ENCODE peak calls at places on chromosomes 2 and 18, in eight cellular contexts. Z is K562, R is neuronal stem cell, Q is fibroblast of lung, O is IMR-90, I is neural progenitor cell, M is SK-N-SH, W is endodermal cell. C is an unnamed sample. For H3K36me3, the result is how much of the 10 kb centered on the place peaks cover.

GRCh38 chr2:15678346-15678745 is 86.7 kb downstream of the DDX1 start:
- DNase-seq in Z (no peak), R (no peak), Q (no peak), O (no peak), I (no peak), M (no peak), W (no peak), C (no peak)

GRCh38 chr2:169667583-169667982 is 26.6 kb downstream of the CFAP210 start:
- DNase-seq in Z (no peak), R (no peak), Q (no peak), O (no peak), I (no peak), M (no peak), W (no peak), C (no peak)

GRCh38 chr18:71807586-71807985 is 736.6 kb downstream of the CBLN2 start:
- DNase-seq in Z (no peak), R (no peak), Q (peak), O (peak), I (no peak), M (no peak), W (no peak), C (no peak)

GRCh38 chr2:103991591-103991990 is 862.3 kb upstream of the POU3F3 start:
- DNase-seq in Z (no peak), R (no peak), Q (no peak), O (no peak), I (peak), M (peak), W (no peak), C (no peak)

GRCh38 chr2:37614061-37614802 is 57.2 kb downstream of the CDC42EP3 start:
- DNase-seq in Z (no peak), R (no peak), Q (peak), O (peak), I (no peak), M (no peak), W (no peak), C (peak)

GRCh38 chr18:50009772-50010171 is 185.2 kb downstream of the MYO5B start:
- DNase-seq in Z (peak), R (peak), Q (peak), O (peak), I (peak), M (peak), W (peak), C (peak)

GRCh38 chr2:174235680-174236079 is 12.7 kb downstream of the OLA1 start:
- DNase-seq in Z (no peak), R (no peak), Q (peak), O (peak), I (peak), M (no peak), W (no peak), C (peak)

GRCh38 chr2:5657216-5657615 is 35.0 kb upstream of the SOX11 start:
- DNase-seq in Z (no peak), R (no peak), Q (no peak), O (no peak), I (no peak), M (no peak), W (no peak), C (peak)

GRCh38 chr2:224638338-224638823 is 53.2 kb upstream of the CUL3 start:
- DNase-seq in Z (no peak), R (no peak), Q (no peak), O (no peak), I (no peak), M (no peak), W (no peak), C (no peak)

GRCh38 chr2:241179894-241180293 is 8.6 kb upstream of the ANO7 start:
- DNase-seq in Z (no peak), R (no peak), Q (peak), O (peak), I (no peak), M (no peak), W (no peak), C (no peak)

GRCh38 chr2:38553554-38553953 is 49.2 kb downstream of the HNRNPLL start:
- DNase-seq in Z (no peak), R (no peak), Q (no peak), O (no peak), I (no peak), M (no peak), W (no peak), C (no peak)

GRCh38 chr2:102686479-102687439 is 67.4 kb downstream of the SLC9A2 start:
- DNase-seq in Z (no peak), R (no peak), Q (no peak), O (no peak), I (no peak), M (no peak), W (no peak), C (no peak)

GRCh38 chr2:191844706-191845105 is 2.2 kb downstream of the CAVIN2 start:
- DNase-seq in Z (no peak), R (no peak), Q (peak), O (peak), I (no peak), M (no peak), W (no peak), C (no peak)

GRCh38 chr18:36692909-36693308 is 135.9 kb downstream of the TPGS2 start:
- DNase-seq in Z (no peak), R (no peak), Q (peak), O (peak), I (no peak), M (peak), W (no peak), C (peak)

GRCh38 chr2:149188291-149188690 is 142.1 kb upstream of the LYPD6 start:
- DNase-seq in Z (no peak), R (no peak), Q (no peak), O (no peak), I (no peak), M (no peak), W (no peak), C (no peak)

GRCh38 chr18:49359732-49360444 is 100.6 kb downstream of the DYM start:
- DNase-seq in Z (no peak), R (no peak), Q (peak), O (peak), I (no peak), M (no peak), W (no peak), C (peak)

GRCh38 chr2:118387509-118387908 is 299.2 kb downstream of the INSIG2 start:
- DNase-seq in Z (no peak), R (no peak), Q (peak), O (peak), I (no peak), M (no peak), W (no peak), C (peak)

GRCh38 chr2:69013837-69014796 is 1.1 kb downstream of the ANTXR1 start:
- DNase-seq in Z (no peak), R (no peak), Q (peak), O (peak), I (peak), M (peak), W (peak), C (peak)

GRCh38 chr18:62744076-62744705 is 28.9 kb downstream of the PHLPP1 start:
- DNase-seq in Z (no peak), R (no peak), Q (no peak), O (peak), I (no peak), M (no peak), W (no peak), C (peak)

GRCh38 chr2:119756837-119757236 is 2.9 kb upstream of the PTPN4 start:
- DNase-seq in Z (no peak), R (no peak), Q (peak), O (peak), I (no peak), M (no peak), W (no peak), C (peak)

DNA sequence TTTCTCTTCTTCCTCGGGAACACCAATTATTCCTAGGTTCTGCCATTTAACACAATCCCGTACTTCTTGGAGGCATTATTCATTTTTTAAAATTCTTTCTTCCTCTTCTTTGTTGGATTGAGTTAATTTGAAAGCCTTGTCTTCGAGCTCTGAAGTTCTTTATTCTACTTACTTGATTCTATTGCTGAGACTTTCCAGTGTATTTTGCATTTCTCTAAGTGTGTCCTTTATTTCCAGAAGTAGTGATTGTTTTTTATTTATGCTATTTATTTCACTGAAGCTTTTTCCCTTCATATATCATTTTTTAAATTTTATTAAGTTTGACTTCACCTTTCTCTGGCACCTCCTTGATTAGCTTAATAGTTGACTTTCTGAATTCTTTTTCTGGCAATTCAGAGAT is 13.6 kb upstream of the UPP2 start:
- DNase-seq in Z (no peak), R (no peak), Q (no peak), O (no peak), I (no peak), M (no peak), W (no peak), C (no peak)
- H3K36me3 ChIP-seq in Z (under half), R (under half), Q (under half), O (under half), I (under half), M (under half), W (under half), C (under half)

GRCh38 chr2:197453914-197454398 is 604 bp downstream of the COQ10B start:
- DNase-seq in Z (peak), R (no peak), Q (peak), O (peak), I (no peak), M (no peak), W (no peak), C (no peak)

GRCh38 chr2:197452754-197453122 is 614 bp upstream of the COQ10B start:
- DNase-seq in Z (no peak), R (no peak), Q (no peak), O (no peak), I (no peak), M (no peak), W (no peak), C (no peak)

GRCh38 chr2:197453123-197453913 is at the start of gene COQ10B:
- DNase-seq in Z (peak), R (peak), Q (peak), O (peak), I (peak), M (peak), W (peak), C (peak)

GRCh38 chr2:197455428-197455827 is 2.1 kb downstream of the COQ10B start:
- DNase-seq in Z (no peak), R (no peak), Q (no peak), O (no peak), I (no peak), M (no peak), W (no peak), C (no peak)

GRCh38 chr2:197454923-197455322 is 1.6 kb downstream of the COQ10B start:
- DNase-seq in Z (no peak), R (no peak), Q (no peak), O (no peak), I (no peak), M (no peak), W (no peak), C (no peak)
- H3K9ac ChIP-seq in Z (peak), R (no peak), Q (no peak), O (peak), I (no peak), M (peak), W (peak), C (peak)

GRCh38 chr18:70156886-70157285 is 48.6 kb downstream of the RTTN start:
- DNase-seq in Z (no peak), R (no peak), Q (no peak), O (no peak), I (no peak), M (no peak), W (no peak), C (no peak)
- H3K36me3 ChIP-seq in Z (under half), R (under half), Q (under half), O (under half), I (under half), M (under half), W (under half), C (under half)

DNA sequence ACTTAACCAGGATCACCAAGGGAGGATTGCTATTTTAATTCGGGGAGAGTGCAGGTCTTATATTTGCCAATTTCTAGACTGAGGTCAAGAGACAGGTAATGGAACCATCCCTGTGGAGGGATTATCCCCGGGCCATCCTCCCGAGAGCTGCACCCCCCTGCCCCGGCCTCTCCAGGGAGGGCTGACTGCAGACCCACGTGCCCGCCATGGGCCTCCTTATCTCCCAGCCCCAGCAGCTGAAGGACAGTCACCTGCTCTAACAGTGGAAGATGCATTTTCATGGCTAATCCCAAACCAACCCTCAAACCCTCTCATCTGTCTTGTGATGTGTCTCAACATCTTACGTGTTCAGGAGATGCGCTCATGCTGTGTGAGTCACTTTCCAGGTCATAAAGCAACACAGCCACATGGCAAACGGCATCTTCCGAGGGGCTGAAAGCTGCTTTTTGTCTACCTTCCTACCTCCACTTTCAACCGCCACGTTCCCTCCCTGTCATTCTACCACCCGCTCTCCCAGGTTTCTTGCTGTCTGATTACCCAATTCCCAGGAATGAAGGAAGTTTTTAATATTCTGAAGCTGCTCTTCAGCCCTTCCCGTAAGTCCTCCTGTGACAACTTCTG is 54.6 kb downstream of the MBP start:
- DNase-seq in Z (no peak), R (no peak), Q (peak), O (peak), I (no peak), M (no peak), W (no peak), C (no peak)
- H3K9ac ChIP-seq in Z (no peak), R (no peak), Q (no peak), O (no peak), I (no peak), M (no peak), W (no peak), C (no peak)

DNA sequence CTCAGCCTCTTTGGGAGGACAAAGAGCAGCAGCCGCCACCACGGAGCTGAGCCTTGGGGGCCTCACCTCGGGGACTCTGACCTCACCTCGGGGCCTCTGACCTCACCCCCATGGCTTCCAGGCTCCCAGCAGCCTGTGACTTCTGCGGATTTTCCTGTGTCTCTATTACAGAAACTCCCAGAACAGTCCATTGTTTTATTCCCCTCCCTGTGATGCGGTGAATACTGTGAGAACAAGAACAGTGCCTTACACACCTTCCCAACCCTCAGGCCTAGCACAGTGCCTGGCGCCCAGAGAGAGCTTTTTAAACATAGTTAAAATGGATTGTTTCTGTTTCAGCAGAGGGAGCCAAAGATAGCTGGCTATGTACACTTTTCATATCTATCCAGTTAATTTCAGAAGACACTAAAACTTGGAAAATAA is 63.7 kb downstream of the MBP start:
- DNase-seq in Z (no peak), R (no peak), Q (peak), O (peak), I (peak), M (no peak), W (no peak), C (peak)
- H3K36me3 ChIP-seq in Z (under half), R (under half), Q (under half), O (under half), I (under half), M (under half), W (under half), C (under half)

GRCh38 chr2:218961651-218962570 is 2.4 kb downstream of the CDK5R2 start:
- DNase-seq in Z (peak), R (no peak), Q (no peak), O (no peak), I (peak), M (peak), W (peak), C (peak)

GRCh38 chr2:218961229-218961628 is 1.8 kb downstream of the CDK5R2 start:
- DNase-seq in Z (no peak), R (no peak), Q (no peak), O (no peak), I (no peak), M (no peak), W (no peak), C (no peak)

GRCh38 chr2:218962859-218963492 is 3.5 kb downstream of the CDK5R2 start:
- DNase-seq in Z (peak), R (peak), Q (peak), O (peak), I (peak), M (peak), W (peak), C (peak)

GRCh38 chr2:218964041-218964771 is 4.7 kb downstream of the CDK5R2 start:
- DNase-seq in Z (peak), R (no peak), Q (peak), O (peak), I (peak), M (peak), W (peak), C (peak)

GRCh38 chr2:218963597-218963996 is 4.1 kb downstream of the CDK5R2 start:
- DNase-seq in Z (no peak), R (no peak), Q (no peak), O (no peak), I (peak), M (no peak), W (no peak), C (no peak)
- H3K9ac ChIP-seq in Z (no peak), R (no peak), Q (peak), O (no peak), I (no peak), M (peak), W (peak), C (no peak)

GRCh38 chr2:74741076-74741460 is 87.0 kb downstream of the SEMA4F start:
- DNase-seq in Z (no peak), R (no peak), Q (no peak), O (no peak), I (no peak), M (no peak), W (no peak), C (no peak)
- H3K36me3 ChIP-seq in Z (under half), R (under half), Q (under half), O (under half), I (under half), M (under half), W (under half), C (under half)

C was measured in adipocyte.